ENCODE peak calls at places on chromosomes 12 and 14, in ten cellular contexts. O is omental fat pad; P is activated T-helper 2 cell treated with anti-CD3 and anti-CD28 coated beads, Interferon-gamma antibody, Interleukin-2, Interleukin-4, amounts not matched to agents 10 μg/mL and 5 μg/mL and 100 μg/mL, durations not matched to agents 14 hours and 24 hours and 36 hours; H is PC-3; Q is occipital lobe; A is fibroblast of pulmonary artery; K is A549; I is astrocyte of the hippocampus; X is NT2/D1; U is stimulated activated CD8-positive, alpha-beta memory T cell treated with anti-CD3 and anti-CD28 coated beads, Interleukin-2, amount 100 ng/mL, for 48 hours. M is an unnamed sample.

GRCh38 chr12:116934908-116935698 is 24.4 kb downstream of the FBXW8 start:
- DNase-seq in O (no peak), P (no peak), H (no peak), Q (no peak), A (no peak), K (no peak), I (no peak), X (no peak), U (no peak), M (no peak)

GRCh38 chr14:65352964-65353530 is 59.5 kb upstream of the FUT8 start:
- DNase-seq in O (no peak), P (no peak), H (peak; percentile 88), Q (no peak), A (no peak), K (peak; percentile 47), I (no peak), X (no peak), U (no peak), M (no peak)

GRCh38 chr12:67794151-67794550 is 145.6 kb downstream of the DYRK2 start:
- DNase-seq in O (no peak), P (no peak), H (no peak), Q (no peak), A (peak; percentile 12), K (no peak), I (no peak), X (no peak), U (no peak), M (no peak)

GRCh38 chr14:52422650-52423356 is 108.7 kb downstream of the PTGER2 start:
- DNase-seq in O (no peak), P (no peak), H (no peak), Q (no peak), A (no peak), K (no peak), I (no peak), X (no peak), U (no peak), M (no peak)

GRCh38 chr14:93114713-93115068 is 1.0 kb downstream of the ITPK1 start:
- DNase-seq in O (no peak), P (peak; percentile 14), H (no peak), Q (no peak), A (no peak), K (no peak), I (no peak), X (no peak), U (no peak), M (no peak)

GRCh38 chr14:90274019-90274418 is 17.7 kb downstream of the PSMC1 start:
- DNase-seq in O (no peak), P (no peak), H (no peak), Q (no peak), A (no peak), K (peak; percentile 40), I (no peak), X (no peak), U (no peak), M (no peak)

GRCh38 chr14:59281613-59282012 is 93.1 kb downstream of the DAAM1 start:
- DNase-seq in O (no peak), P (no peak), H (peak; percentile 95), Q (no peak), A (peak; percentile 77), K (no peak), I (no peak), X (no peak), U (no peak), M (no peak)

GRCh38 chr14:69190191-69190590 is 1.1 kb upstream of the EXD2 start:
- DNase-seq in O (no peak), P (no peak), H (no peak), Q (no peak), A (no peak), K (no peak), I (peak; percentile 25), X (no peak), U (no peak), M (no peak)

GRCh38 chr12:11765817-11766794 is 116.6 kb downstream of the ETV6 start:
- DNase-seq in O (no peak), P (no peak), H (no peak), Q (no peak), A (peak; percentile 93), K (no peak), I (peak; percentile 64), X (no peak), U (peak; percentile 63), M (no peak)

GRCh38 chr12:62653740-62654139 is 187.1 kb downstream of the MON2 start:
- DNase-seq in O (no peak), P (no peak), H (no peak), Q (no peak), A (no peak), K (no peak), I (no peak), X (no peak), U (no peak), M (no peak)

GRCh38 chr14:106802413-106803364 is 1276.3 kb downstream of the TMEM121 start:
- DNase-seq in O (no peak), P (no peak), H (no peak), Q (no peak), A (no peak), K (peak; percentile 16), I (no peak), X (no peak), U (peak; percentile 12), M (no peak)

GRCh38 chr12:50242751-50243191 is 40.5 kb downstream of the LIMA1 start:
- DNase-seq in O (no peak), P (no peak), H (peak; percentile 84), Q (no peak), A (peak; percentile 38), K (no peak), I (peak; percentile 61), X (no peak), U (no peak), M (no peak)

GRCh38 chr14:61525293-61526011 is 169.9 kb upstream of the HIF1A start:
- DNase-seq in O (no peak), P (peak; percentile 60), H (peak; percentile 100), Q (no peak), A (peak; percentile 88), K (peak; percentile 56), I (peak; percentile 71), X (no peak), U (peak; percentile 62), M (peak; percentile 80)

GRCh38 chr12:52130695-52131094 is 51.2 kb downstream of the SMIM41 start:
- DNase-seq in O (no peak), P (no peak), H (no peak), Q (no peak), A (no peak), K (no peak), I (no peak), X (no peak), U (no peak), M (no peak)

GRCh38 chr14:104342435-104343293 is 204.3 kb downstream of the KIF26A start:
- DNase-seq in O (no peak), P (no peak), H (no peak), Q (no peak), A (no peak), K (no peak), I (no peak), X (no peak), U (no peak), M (no peak)

GRCh38 chr12:96120359-96121100 is 73.6 kb upstream of the ELK3 start:
- DNase-seq in O (no peak), P (no peak), H (no peak), Q (no peak), A (no peak), K (no peak), I (peak; percentile 53), X (peak; percentile 36), U (no peak), M (peak; percentile 10)

GRCh38 chr12:62803756-62804155 is 131.2 kb downstream of the PPM1H start:
- DNase-seq in O (no peak), P (no peak), H (no peak), Q (no peak), A (no peak), K (no peak), I (no peak), X (no peak), U (no peak), M (no peak)

GRCh38 chr12:41663487-41664258 is 475.6 kb downstream of the PDZRN4 start:
- DNase-seq in O (no peak), P (no peak), H (peak; percentile 53), Q (no peak), A (peak; percentile 13), K (peak; percentile 18), I (peak; percentile 61), X (peak; percentile 39), U (no peak), M (no peak)

GRCh38 chr14:68248481-68249255 is 429.1 kb downstream of the RAD51B start:
- DNase-seq in O (no peak), P (no peak), H (peak; percentile 71), Q (no peak), A (peak; percentile 94), K (peak; percentile 61), I (peak; percentile 81), X (peak; percentile 43), U (no peak), M (no peak)

GRCh38 chr12:31368666-31369361 is 42.9 kb upstream of the SINHCAF start:
- DNase-seq in O (no peak), P (no peak), H (no peak), Q (no peak), A (no peak), K (no peak), I (no peak), X (peak; percentile 68), U (no peak), M (no peak)

GRCh38 chr12:42834062-42834461 is 244.5 kb upstream of the PRICKLE1 start:
- DNase-seq in O (no peak), P (no peak), H (no peak), Q (no peak), A (no peak), K (no peak), I (no peak), X (no peak), U (no peak), M (no peak)

GRCh38 chr12:87678453-87678852 is 350.7 kb downstream of the C12orf50 start:
- DNase-seq in O (no peak), P (no peak), H (peak; percentile 61), Q (no peak), A (peak; percentile 78), K (no peak), I (no peak), X (no peak), U (no peak), M (no peak)

GRCh38 chr12:76199808-76200207 is 115.3 kb upstream of the NAP1L1 start:
- DNase-seq in O (no peak), P (no peak), H (no peak), Q (no peak), A (peak; percentile 69), K (no peak), I (peak; percentile 65), X (no peak), U (no peak), M (no peak)

GRCh38 chr14:100988011-100988410 is 84.5 kb upstream of the RTL1 start:
- DNase-seq in O (no peak), P (no peak), H (peak; percentile 64), Q (no peak), A (no peak), K (peak; percentile 36), I (no peak), X (no peak), U (no peak), M (no peak)

GRCh38 chr14:105314287-105315185 is at the start of gene PACS2:
- DNase-seq in O (no peak), P (peak; percentile 73), H (peak; percentile 88), Q (peak; percentile 55), A (peak; percentile 87), K (peak; percentile 95), I (peak; percentile 97), X (peak; percentile 57), U (peak; percentile 58), M (peak; percentile 58)

GRCh38 chr12:109612975-109613502 is 39.4 kb downstream of the MVK start:
- DNase-seq in O (no peak), P (no peak), H (peak; percentile 63), Q (no peak), A (peak; percentile 36), K (peak; percentile 30), I (peak; percentile 20), X (no peak), U (no peak), M (no peak)

GRCh38 chr14:22900088-22900799 is 17.2 kb downstream of the REM2 start:
- DNase-seq in O (no peak), P (peak; percentile 26), H (peak; percentile 80), Q (no peak), A (peak; percentile 82), K (peak; percentile 77), I (peak; percentile 84), X (peak; percentile 50), U (no peak), M (no peak)

GRCh38 chr12:117695956-117696355 is 272.8 kb downstream of the KSR2 start:
- DNase-seq in O (no peak), P (no peak), H (no peak), Q (no peak), A (no peak), K (no peak), I (no peak), X (no peak), U (no peak), M (no peak)

M was measured in NK-92 treated with Interleukin-12 subunit alpha and Interleukin-12 subunit beta, amount 100 ng/mL, for 24 hours.